ENCODE peak calls at places on chromosomes 12 and 14, in seven cellular contexts. One of them, this sample, is unnamed.

GRCh38 chr12:30769802-30770201 is 15.1 kb upstream of the CAPRIN2 start:
- DNase-seq in BJ: no peak
- DNase-seq in left ventricle myocardium inferior: no peak
- DNase-seq in tibial artery: no peak
- DNase-seq in vagina: no peak
- DNase-seq in K562: no peak
- DNase-seq in astrocyte of the spinal cord: no peak
- DNase-seq in this sample: no peak

GRCh38 chr12:122875590-122876220 is 20.2 kb downstream of the VPS37B start:
- DNase-seq in left ventricle myocardium inferior: no peak
- DNase-seq in BJ: no peak
- DNase-seq in astrocyte of the spinal cord: no peak
- DNase-seq in vagina: no peak
- DNase-seq in K562: no peak
- DNase-seq in tibial artery: peak
- DNase-seq in this sample: peak

GRCh38 chr14:53306267-53306721 is 153.2 kb upstream of the DDHD1 start:
- DNase-seq in astrocyte of the spinal cord: peak
- DNase-seq in K562: peak
- DNase-seq in tibial artery: peak
- DNase-seq in left ventricle myocardium inferior: peak
- DNase-seq in BJ: no peak
- DNase-seq in vagina: no peak
- DNase-seq in this sample: peak

GRCh38 chr12:124500232-124501079 is 67.0 kb downstream of the NCOR2 start:
- DNase-seq in astrocyte of the spinal cord: peak
- DNase-seq in vagina: no peak
- DNase-seq in K562: no peak
- DNase-seq in BJ: no peak
- DNase-seq in tibial artery: no peak
- DNase-seq in left ventricle myocardium inferior: no peak
- DNase-seq in this sample: peak

GRCh38 chr12:70243510-70244331 is 488 bp downstream of the CNOT2 start:
- DNase-seq in left ventricle myocardium inferior: peak
- DNase-seq in BJ: no peak
- DNase-seq in K562: peak
- DNase-seq in vagina: no peak
- DNase-seq in astrocyte of the spinal cord: peak
- DNase-seq in tibial artery: peak
- DNase-seq in this sample: peak

GRCh38 chr12:90390947-90391346 is 564.0 kb downstream of the CCER1 start:
- DNase-seq in BJ: no peak
- DNase-seq in left ventricle myocardium inferior: no peak
- DNase-seq in astrocyte of the spinal cord: no peak
- DNase-seq in vagina: no peak
- DNase-seq in K562: no peak
- DNase-seq in tibial artery: no peak
- DNase-seq in this sample: no peak

GRCh38 chr12:112979281-112979680 is 962 bp downstream of the OAS2 start:
- DNase-seq in vagina: peak
- DNase-seq in K562: no peak
- DNase-seq in astrocyte of the spinal cord: no peak
- DNase-seq in tibial artery: no peak
- DNase-seq in left ventricle myocardium inferior: no peak
- DNase-seq in BJ: no peak
- DNase-seq in this sample: no peak

GRCh38 chr12:14216405-14217294 is 148.8 kb upstream of the ATF7IP start:
- DNase-seq in tibial artery: no peak
- DNase-seq in BJ: no peak
- DNase-seq in K562: peak
- DNase-seq in vagina: no peak
- DNase-seq in astrocyte of the spinal cord: peak
- DNase-seq in left ventricle myocardium inferior: no peak
- DNase-seq in this sample: peak

GRCh38 chr12:120866143-120866542 is 38.0 kb downstream of the SPPL3 start:
- DNase-seq in vagina: no peak
- DNase-seq in left ventricle myocardium inferior: no peak
- DNase-seq in astrocyte of the spinal cord: no peak
- DNase-seq in K562: no peak
- DNase-seq in tibial artery: no peak
- DNase-seq in BJ: no peak
- DNase-seq in this sample: peak

GRCh38 chr12:17215754-17216153 is 609.8 kb upstream of the LMO3 start:
- DNase-seq in BJ: no peak
- DNase-seq in vagina: no peak
- DNase-seq in astrocyte of the spinal cord: no peak
- DNase-seq in left ventricle myocardium inferior: no peak
- DNase-seq in K562: no peak
- DNase-seq in tibial artery: no peak
- DNase-seq in this sample: no peak

GRCh38 chr12:41277019-41277770 is 89.1 kb downstream of the PDZRN4 start:
- DNase-seq in K562: peak
- DNase-seq in astrocyte of the spinal cord: peak
- DNase-seq in BJ: no peak
- DNase-seq in left ventricle myocardium inferior: no peak
- DNase-seq in vagina: no peak
- DNase-seq in tibial artery: no peak
- DNase-seq in this sample: peak

GRCh38 chr12:84642201-84642600 is 270.4 kb downstream of the SLC6A15 start:
- DNase-seq in astrocyte of the spinal cord: no peak
- DNase-seq in left ventricle myocardium inferior: no peak
- DNase-seq in K562: no peak
- DNase-seq in vagina: no peak
- DNase-seq in BJ: no peak
- DNase-seq in tibial artery: no peak
- DNase-seq in this sample: peak

GRCh38 chr12:102300824-102301461 is 103.3 kb upstream of the PMCH start:
- DNase-seq in left ventricle myocardium inferior: no peak
- DNase-seq in tibial artery: no peak
- DNase-seq in astrocyte of the spinal cord: peak
- DNase-seq in BJ: no peak
- DNase-seq in vagina: no peak
- DNase-seq in K562: peak
- DNase-seq in this sample: peak

GRCh38 chr14:105091335-105092123 is 26.3 kb upstream of the GPR132 start:
- DNase-seq in BJ: no peak
- DNase-seq in vagina: no peak
- DNase-seq in astrocyte of the spinal cord: no peak
- DNase-seq in K562: no peak
- DNase-seq in tibial artery: peak
- DNase-seq in left ventricle myocardium inferior: peak
- DNase-seq in this sample: peak

GRCh38 chr12:122471324-122472226 is 29.2 kb downstream of the ZCCHC8 start:
- DNase-seq in BJ: peak
- DNase-seq in astrocyte of the spinal cord: peak
- DNase-seq in left ventricle myocardium inferior: no peak
- DNase-seq in vagina: no peak
- DNase-seq in tibial artery: no peak
- DNase-seq in K562: peak
- DNase-seq in this sample: peak

GRCh38 chr12:119374615-119375014 is 40.1 kb downstream of the CCDC60 start:
- DNase-seq in vagina: no peak
- DNase-seq in tibial artery: no peak
- DNase-seq in left ventricle myocardium inferior: no peak
- DNase-seq in BJ: no peak
- DNase-seq in astrocyte of the spinal cord: no peak
- DNase-seq in K562: no peak
- DNase-seq in this sample: no peak

GRCh38 chr12:124906606-124907261 is 7.7 kb downstream of the UBC start:
- DNase-seq in astrocyte of the spinal cord: peak
- DNase-seq in left ventricle myocardium inferior: peak
- DNase-seq in tibial artery: peak
- DNase-seq in BJ: peak
- DNase-seq in vagina: no peak
- DNase-seq in K562: peak
- DNase-seq in this sample: peak

GRCh38 chr14:52553002-52553670 is 500 bp downstream of the GPR137C start:
- DNase-seq in vagina: no peak
- DNase-seq in left ventricle myocardium inferior: peak
- DNase-seq in K562: peak
- DNase-seq in tibial artery: peak
- DNase-seq in BJ: no peak
- DNase-seq in astrocyte of the spinal cord: peak
- DNase-seq in this sample: no peak

GRCh38 chr14:58832010-58832409 is 194.2 kb downstream of the DACT1 start:
- DNase-seq in vagina: no peak
- DNase-seq in left ventricle myocardium inferior: no peak
- DNase-seq in BJ: no peak
- DNase-seq in K562: no peak
- DNase-seq in tibial artery: no peak
- DNase-seq in astrocyte of the spinal cord: no peak
- DNase-seq in this sample: peak

GRCh38 chr14:104253223-104253822 is 114.9 kb downstream of the KIF26A start:
- DNase-seq in BJ: no peak
- DNase-seq in K562: no peak
- DNase-seq in vagina: no peak
- DNase-seq in tibial artery: peak
- DNase-seq in astrocyte of the spinal cord: no peak
- DNase-seq in left ventricle myocardium inferior: no peak
- DNase-seq in this sample: no peak

DNA sequence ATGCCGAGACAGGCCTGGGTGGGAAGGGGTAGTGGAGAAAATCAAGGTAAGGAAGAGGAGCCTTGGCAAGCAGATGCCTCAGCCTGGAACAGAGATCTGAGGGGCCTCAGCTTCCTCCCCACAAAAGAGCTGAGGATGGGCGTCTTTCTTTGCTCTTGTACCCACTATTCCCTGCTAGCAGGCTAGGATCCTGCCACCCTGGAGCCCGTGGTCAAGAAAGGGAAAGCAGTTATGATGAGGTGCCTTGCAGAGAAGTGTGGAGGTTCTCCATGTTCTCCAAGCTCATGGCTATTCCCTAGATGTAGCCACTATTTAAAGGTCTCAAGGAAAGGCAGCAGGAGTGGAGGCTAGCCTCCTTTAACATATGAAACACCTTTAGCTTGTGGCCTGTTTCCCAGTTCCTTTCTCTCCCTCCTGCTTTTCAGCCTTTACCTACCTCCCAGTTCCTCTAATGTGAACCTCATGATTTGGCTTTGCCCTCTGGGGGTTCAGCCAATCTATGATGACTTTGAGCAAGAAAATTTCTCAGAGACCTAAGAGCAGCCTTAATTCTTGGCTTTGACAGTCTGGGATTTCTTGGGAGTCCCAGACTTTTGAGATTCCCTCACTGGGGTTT is 1.1 kb downstream of the IKZF4 start:
- DNase-seq in K562: peak
- DNase-seq in vagina: no peak
- DNase-seq in astrocyte of the spinal cord: no peak
- DNase-seq in left ventricle myocardium inferior: no peak
- DNase-seq in tibial artery: no peak
- DNase-seq in BJ: no peak
- DNase-seq in this sample: no peak
- TF ChIP-seq CTCF in K562: no peak
- TF ChIP-seq CTCF in vagina: no peak
- TF ChIP-seq CTCF in astrocyte of the spinal cord: no peak
- TF ChIP-seq CTCF in left ventricle myocardium inferior: no peak
- TF ChIP-seq CTCF in tibial artery: no peak
- TF ChIP-seq CTCF in BJ: no peak
- TF ChIP-seq CTCF in this sample: no peak

GRCh38 chr12:12563529-12563928 is 866 bp upstream of the DUSP16 start:
- DNase-seq in vagina: no peak
- DNase-seq in left ventricle myocardium inferior: no peak
- DNase-seq in BJ: no peak
- DNase-seq in K562: peak
- DNase-seq in astrocyte of the spinal cord: peak
- DNase-seq in tibial artery: no peak
- DNase-seq in this sample: peak
- H3K4me3 ChIP-seq in vagina: no peak
- H3K4me3 ChIP-seq in left ventricle myocardium inferior: peak
- H3K4me3 ChIP-seq in BJ: no peak
- H3K4me3 ChIP-seq in K562: no peak
- H3K4me3 ChIP-seq in astrocyte of the spinal cord: no peak
- H3K4me3 ChIP-seq in tibial artery: peak
- H3K4me3 ChIP-seq in this sample: no peak

GRCh38 chr12:107134558-107134957 is 41.2 kb upstream of the CRY1 start:
- DNase-seq in BJ: no peak
- DNase-seq in left ventricle myocardium inferior: no peak
- DNase-seq in vagina: no peak
- DNase-seq in astrocyte of the spinal cord: no peak
- DNase-seq in K562: peak
- DNase-seq in tibial artery: no peak
- DNase-seq in this sample: no peak
- TF ChIP-seq CTCF in BJ: no peak
- TF ChIP-seq CTCF in left ventricle myocardium inferior: no peak
- TF ChIP-seq CTCF in vagina: no peak
- TF ChIP-seq CTCF in astrocyte of the spinal cord: peak
- TF ChIP-seq CTCF in K562: peak
- TF ChIP-seq CTCF in tibial artery: no peak
- TF ChIP-seq CTCF in this sample: peak

GRCh38 chr12:95385646-95386045 is 88.3 kb upstream of the METAP2 start:
- DNase-seq in BJ: no peak
- DNase-seq in vagina: no peak
- DNase-seq in K562: peak
- DNase-seq in astrocyte of the spinal cord: no peak
- DNase-seq in left ventricle myocardium inferior: no peak
- DNase-seq in tibial artery: no peak
- DNase-seq in this sample: peak
- H3K4me3 ChIP-seq in BJ: peak
- H3K4me3 ChIP-seq in vagina: peak
- H3K4me3 ChIP-seq in K562: no peak
- H3K4me3 ChIP-seq in astrocyte of the spinal cord: peak
- H3K4me3 ChIP-seq in left ventricle myocardium inferior: peak
- H3K4me3 ChIP-seq in tibial artery: peak
- H3K4me3 ChIP-seq in this sample: peak

GRCh38 chr12:104827587-104827986 is 130.5 kb downstream of the SLC41A2 start:
- DNase-seq in astrocyte of the spinal cord: no peak
- DNase-seq in K562: peak
- DNase-seq in BJ: no peak
- DNase-seq in vagina: no peak
- DNase-seq in tibial artery: no peak
- DNase-seq in left ventricle myocardium inferior: no peak
- DNase-seq in this sample: no peak
- TF ChIP-seq CTCF in astrocyte of the spinal cord: peak
- TF ChIP-seq CTCF in K562: peak
- TF ChIP-seq CTCF in BJ: peak
- TF ChIP-seq CTCF in vagina: no peak
- TF ChIP-seq CTCF in tibial artery: no peak
- TF ChIP-seq CTCF in left ventricle myocardium inferior: peak
- TF ChIP-seq CTCF in this sample: peak

GRCh38 chr12:81558031-81558430 is 201.1 kb downstream of the PPFIA2 start:
- DNase-seq in left ventricle myocardium inferior: no peak
- DNase-seq in K562: no peak
- DNase-seq in BJ: no peak
- DNase-seq in tibial artery: no peak
- DNase-seq in vagina: no peak
- DNase-seq in astrocyte of the spinal cord: peak
- DNase-seq in this sample: peak
- H3K4me3 ChIP-seq in left ventricle myocardium inferior: no peak
- H3K4me3 ChIP-seq in K562: no peak
- H3K4me3 ChIP-seq in BJ: no peak
- H3K4me3 ChIP-seq in tibial artery: no peak
- H3K4me3 ChIP-seq in vagina: no peak
- H3K4me3 ChIP-seq in astrocyte of the spinal cord: no peak
- H3K4me3 ChIP-seq in this sample: no peak

This sample was measured in AG10803.